ENCODE peak calls at places on chromosomes 2 and 18, in four cellular contexts. E, F, J and D are unnamed samples.

GRCh38 chr2:190537765-190538164 is 3.2 kb upstream of the NEMP2 start:
- DNase-seq in E (no peak), F (peak; percentile 65), J (no peak), D (no peak)

GRCh38 chr2:170711774-170712652 is 3.1 kb upstream of the SP5 start:
- DNase-seq in F (no peak), J (peak; percentile 14), E (no peak), D (peak; percentile 21)

GRCh38 chr18:60411715-60412114 is 39.1 kb upstream of the MC4R start:
- DNase-seq in F (no peak), E (no peak), J (no peak), D (no peak)

GRCh38 chr2:10765914-10766313 is 44.5 kb downstream of the ATP6V1C2 start:
- DNase-seq in J (no peak), E (no peak), F (no peak), D (no peak)

GRCh38 chr18:50151876-50152275 is 43.1 kb downstream of the MYO5B start:
- DNase-seq in F (no peak), E (no peak), J (no peak), D (no peak)

GRCh38 chr2:215377283-215377682 is 58.6 kb downstream of the FN1 start:
- DNase-seq in F (no peak), E (no peak), J (no peak), D (no peak)

GRCh38 chr2:163595033-163595432 is 140.8 kb downstream of the FIGN start:
- DNase-seq in J (no peak), F (no peak), E (no peak), D (no peak)

GRCh38 chr2:52880872-52881271 is 886.7 kb upstream of the CHAC2 start:
- DNase-seq in E (no peak), J (no peak), F (no peak), D (no peak)

GRCh38 chr2:24110660-24111303 is 12.4 kb downstream of the PFN4 start:
- DNase-seq in F (peak; percentile 27), E (no peak), J (no peak), D (no peak)

DNA sequence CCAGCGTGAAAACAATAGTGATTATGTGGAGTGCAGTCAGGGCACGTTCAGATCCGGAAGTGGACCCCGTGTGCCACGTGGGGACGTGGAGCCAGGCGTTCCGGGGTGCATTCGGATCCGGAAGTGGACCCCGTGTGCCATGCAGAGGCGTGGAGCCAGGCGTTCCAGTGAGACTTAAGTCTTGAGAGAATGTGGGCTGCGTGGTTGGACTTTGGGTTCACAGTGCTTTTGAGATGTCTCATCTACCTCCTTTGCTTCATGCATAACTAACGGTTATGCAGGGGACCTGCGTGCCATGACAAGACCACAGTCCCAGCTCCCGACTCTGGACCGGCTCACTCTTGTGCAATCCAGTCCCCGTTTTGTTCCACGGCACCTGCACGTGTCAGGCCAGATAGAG is 28.8 kb downstream of the CTDP1 start:
- DNase-seq in F (no peak), E (no peak), J (no peak), D (no peak)
- TF ChIP-seq POLR2A in F (no peak), E (no peak), J (no peak), D (no peak)

DNA sequence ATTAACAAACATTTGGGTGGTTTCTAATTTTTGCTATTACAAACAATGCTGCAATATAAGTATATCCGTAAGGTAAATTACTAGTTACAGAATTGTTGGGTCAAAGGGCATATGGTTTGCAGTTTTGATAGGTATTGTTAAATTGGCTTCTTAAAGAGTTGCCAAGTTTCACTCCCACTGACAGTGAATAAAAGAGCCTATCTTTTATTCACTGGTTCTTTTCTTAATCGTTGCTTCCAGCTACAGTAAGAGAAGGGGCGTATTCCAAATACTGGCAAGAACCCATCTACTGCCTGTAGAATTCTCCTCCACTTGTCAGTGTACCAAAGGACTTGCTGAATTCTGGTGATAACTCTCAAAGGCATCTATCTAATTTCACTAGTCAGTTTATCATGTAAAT is 90.8 kb upstream of the SLC39A10 start:
- DNase-seq in J (no peak), F (no peak), E (no peak), D (no peak)
- TF ChIP-seq POLR2A in J (no peak), F (no peak), E (no peak), D (no peak)

GRCh38 chr2:113895819-113896563 is 6.1 kb downstream of the ACTR3 start:
- DNase-seq in F (no peak), E (no peak), J (no peak), D (no peak)
- TF ChIP-seq POLR2A in F (no peak), E (no peak), J (no peak), D (no peak)

GRCh38 chr2:220043993-220044335 is 416.5 kb downstream of the SLC4A3 start:
- DNase-seq in F (no peak), J (no peak), E (no peak), D (no peak)
- TF ChIP-seq POLR2A in F (no peak), J (no peak), E (no peak), D (no peak)

DNA sequence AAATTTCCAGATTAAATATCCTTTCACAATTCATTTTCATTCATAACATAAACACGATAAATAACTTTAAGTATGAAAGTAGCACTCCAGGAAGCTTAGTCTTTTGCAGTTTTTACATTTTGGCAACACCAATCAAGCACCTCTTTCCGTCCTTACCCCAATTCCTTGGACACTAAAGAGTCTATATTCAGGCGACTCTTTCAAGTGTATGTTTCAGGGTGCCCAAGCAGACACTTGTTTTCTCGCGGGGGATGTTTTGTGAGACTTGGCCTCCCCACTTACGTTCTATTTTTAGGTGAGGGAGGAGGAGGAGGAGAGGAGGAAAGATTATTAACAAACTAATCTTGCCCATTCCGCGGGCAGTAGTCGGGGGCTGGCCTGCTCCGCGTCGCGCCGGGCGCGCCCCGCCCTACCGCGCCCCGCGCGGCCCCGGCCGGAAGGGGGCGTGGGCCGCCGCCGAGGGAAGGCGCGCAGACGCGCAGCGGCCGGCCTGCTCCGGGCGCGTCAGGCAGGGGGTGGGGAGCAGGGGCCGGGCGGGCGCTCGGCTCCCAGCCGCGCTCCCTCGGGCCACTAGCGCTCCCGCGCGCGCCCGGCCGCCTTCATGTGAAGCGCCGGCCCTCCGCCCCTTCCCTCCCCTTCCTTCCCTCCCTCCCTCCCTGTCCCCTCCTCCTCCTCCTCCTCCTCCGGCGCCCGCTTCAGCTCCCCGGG is at the start of gene ITPRID2:
- DNase-seq in F (peak; percentile 91), J (peak; percentile 89), E (peak; percentile 81), D (peak; percentile 91)
- TF ChIP-seq POLR2A in F (peak; percentile 64), J (no peak), E (no peak), D (no peak)

DNA sequence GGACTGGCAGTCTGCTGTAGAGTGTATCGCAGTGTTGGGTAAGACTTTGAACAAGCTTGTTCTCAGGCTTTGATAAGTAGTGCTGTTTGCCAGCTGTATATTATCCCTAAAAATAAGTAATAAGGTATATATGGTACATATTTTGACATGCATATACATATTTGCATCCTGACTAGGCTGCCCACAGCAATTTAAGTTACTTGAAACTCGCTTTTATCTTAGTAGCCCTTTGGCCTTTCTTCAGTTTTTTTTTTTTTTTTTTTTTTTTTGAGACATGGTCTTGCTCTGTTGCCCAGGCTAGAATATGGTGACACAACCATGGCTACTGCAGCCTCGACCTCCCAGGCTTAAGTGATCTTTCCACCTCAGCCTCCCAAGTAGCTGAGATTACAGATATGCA is 18.2 kb downstream of the MSH6 start:
- DNase-seq in E (no peak), F (no peak), J (no peak), D (no peak)
- TF ChIP-seq POLR2A in E (no peak), F (no peak), J (no peak), D (no peak)

GRCh38 chr18:8893221-8893620 is 187.9 kb downstream of the MTCL1 start:
- DNase-seq in J (no peak), E (no peak), F (no peak), D (no peak)

GRCh38 chr18:8890957-8891464 is 185.7 kb downstream of the MTCL1 start:
- DNase-seq in J (no peak), F (peak; percentile 92), E (no peak), D (no peak)

GRCh38 chr18:8893628-8894231 is 188.4 kb downstream of the MTCL1 start:
- DNase-seq in E (no peak), J (no peak), F (no peak), D (no peak)

GRCh38 chr18:8894823-8895222 is 189.5 kb downstream of the MTCL1 start:
- DNase-seq in F (no peak), E (no peak), J (no peak), D (no peak)

GRCh38 chr18:8889479-8889878 is 184.1 kb downstream of the MTCL1 start:
- DNase-seq in E (no peak), F (no peak), J (no peak), D (no peak)
- TF ChIP-seq POLR2A in E (no peak), F (no peak), J (no peak), D (no peak)

GRCh38 chr2:74553892-74554820 is at the start of the genes DOK1 and LOXL3:
- DNase-seq in E (peak; percentile 75), J (peak; percentile 88), F (peak; percentile 80), D (peak; percentile 85)
- TF ChIP-seq POLR2A in E (no peak), J (no peak), F (no peak), D (no peak)